ENCODE peak calls at places on chromosomes 2 and 18, in four cellular contexts. One of them, this sample, is unnamed.

GRCh38 chr2:127047054-127047453 is 59.9 kb downstream of the BIN1 start:
- DNase-seq in HepG2: no peak
- DNase-seq in K562: no peak
- DNase-seq in GM12878: no peak
- DNase-seq in this sample: no peak

GRCh38 chr18:37889963-37890362 is 324.4 kb upstream of the CELF4 start:
- DNase-seq in HepG2: no peak
- DNase-seq in K562: no peak
- DNase-seq in GM12878: no peak
- DNase-seq in this sample: no peak

GRCh38 chr18:63131944-63132818 is 187.4 kb downstream of the BCL2 start:
- DNase-seq in HepG2: no peak
- DNase-seq in K562: no peak
- DNase-seq in GM12878: no peak
- DNase-seq in this sample: no peak

GRCh38 chr2:96884299-96885156 is 14.6 kb upstream of the SEMA4C start:
- DNase-seq in HepG2: no peak
- DNase-seq in K562: no peak
- DNase-seq in GM12878: no peak
- DNase-seq in this sample: no peak

GRCh38 chr2:42914860-42915259 is 122.5 kb upstream of the HAAO start:
- DNase-seq in HepG2: no peak
- DNase-seq in K562: no peak
- DNase-seq in GM12878: no peak
- DNase-seq in this sample: no peak

GRCh38 chr2:38685116-38685735 is 19.3 kb downstream of the GALM start:
- DNase-seq in HepG2: peak
- DNase-seq in K562: no peak
- DNase-seq in GM12878: no peak
- DNase-seq in this sample: no peak

GRCh38 chr2:212882626-212883025 is 268.8 kb downstream of the IKZF2 start:
- DNase-seq in HepG2: no peak
- DNase-seq in K562: no peak
- DNase-seq in GM12878: no peak
- DNase-seq in this sample: no peak

GRCh38 chr2:107337209-107337898 is 451.4 kb upstream of the ST6GAL2 start:
- DNase-seq in HepG2: no peak
- DNase-seq in K562: no peak
- DNase-seq in GM12878: no peak
- DNase-seq in this sample: no peak

GRCh38 chr2:86570069-86570468 is 6.8 kb upstream of the CHMP3 start:
- DNase-seq in HepG2: no peak
- DNase-seq in K562: no peak
- DNase-seq in GM12878: no peak
- DNase-seq in this sample: no peak

GRCh38 chr2:2050321-2050905 is 280.7 kb downstream of the MYT1L start:
- DNase-seq in HepG2: no peak
- DNase-seq in K562: no peak
- DNase-seq in GM12878: no peak
- DNase-seq in this sample: no peak

DNA sequence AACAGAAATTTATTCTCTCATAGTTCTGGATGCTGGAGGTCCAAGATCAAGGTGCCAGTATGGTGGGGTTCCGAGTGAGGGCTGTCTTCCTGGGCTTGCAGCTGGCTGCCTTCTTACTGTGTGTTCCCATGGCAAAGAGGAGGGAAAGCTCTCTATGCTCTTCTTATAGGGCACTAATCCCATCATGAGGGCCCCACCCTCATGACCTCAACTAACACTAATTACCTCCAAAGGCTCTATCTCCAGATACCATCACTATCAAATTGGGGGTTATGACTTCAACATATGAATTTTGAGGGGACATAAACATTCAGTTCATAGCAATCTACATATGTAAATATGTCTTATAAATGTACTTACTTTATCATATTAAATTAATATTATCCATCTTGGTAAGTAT is 274.5 kb upstream of the SESTD1 start:
- DNase-seq in HepG2: no peak
- DNase-seq in K562: no peak
- DNase-seq in GM12878: no peak
- DNase-seq in this sample: no peak
- TF ChIP-seq FOXK2 in HepG2: no peak
- TF ChIP-seq FOXK2 in K562: no peak
- TF ChIP-seq FOXK2 in GM12878: no peak
- TF ChIP-seq FOXK2 in this sample: no peak

GRCh38 chr2:28869494-28870145 is 489 bp downstream of the TRMT61B start:
- DNase-seq in HepG2: no peak
- DNase-seq in K562: no peak
- DNase-seq in GM12878: no peak
- DNase-seq in this sample: no peak
- TF ChIP-seq FOXK2 in HepG2: no peak
- TF ChIP-seq FOXK2 in K562: no peak
- TF ChIP-seq FOXK2 in GM12878: no peak
- TF ChIP-seq FOXK2 in this sample: no peak

DNA sequence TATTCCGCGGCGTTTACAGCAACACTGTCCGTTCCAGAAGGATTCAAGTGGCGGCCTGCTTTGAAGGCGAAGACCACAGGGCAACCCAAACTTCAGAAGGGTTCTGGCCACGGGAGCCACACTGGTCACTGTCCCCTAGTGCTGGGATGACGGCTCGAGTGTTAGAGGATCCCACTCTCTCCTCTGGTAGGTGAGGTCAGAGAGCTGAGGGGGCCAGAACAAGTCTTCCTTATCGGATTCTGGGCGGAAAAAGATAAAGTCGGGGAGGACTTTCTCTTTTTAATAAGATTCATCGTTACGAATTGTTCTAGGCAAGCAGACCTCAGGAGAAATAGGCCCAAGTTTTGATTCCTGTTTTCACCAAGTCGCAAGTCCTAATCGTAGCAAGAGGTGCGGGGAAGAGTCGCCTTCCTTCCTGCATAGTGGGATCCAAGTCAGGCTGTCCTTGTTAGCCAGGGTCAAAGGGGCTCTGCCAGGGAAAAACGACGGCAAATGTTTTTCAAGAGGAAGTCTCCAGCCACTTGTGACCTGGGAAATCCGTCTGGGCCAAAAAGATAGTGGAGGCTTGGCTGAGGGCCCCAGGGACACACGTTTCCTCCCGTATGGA is 862 bp upstream of the MYL12A start:
- DNase-seq in HepG2: no peak
- DNase-seq in K562: peak
- DNase-seq in GM12878: no peak
- DNase-seq in this sample: no peak
- TF ChIP-seq FOXK2 in HepG2: no peak
- TF ChIP-seq FOXK2 in K562: no peak
- TF ChIP-seq FOXK2 in GM12878: no peak
- TF ChIP-seq FOXK2 in this sample: no peak

GRCh38 chr18:73552171-73552570 is 595.5 kb downstream of the FBXO15 start:
- DNase-seq in HepG2: no peak
- DNase-seq in K562: no peak
- DNase-seq in GM12878: no peak
- DNase-seq in this sample: no peak
- TF ChIP-seq FOXK2 in HepG2: no peak
- TF ChIP-seq FOXK2 in K562: no peak
- TF ChIP-seq FOXK2 in GM12878: no peak
- TF ChIP-seq FOXK2 in this sample: no peak

DNA sequence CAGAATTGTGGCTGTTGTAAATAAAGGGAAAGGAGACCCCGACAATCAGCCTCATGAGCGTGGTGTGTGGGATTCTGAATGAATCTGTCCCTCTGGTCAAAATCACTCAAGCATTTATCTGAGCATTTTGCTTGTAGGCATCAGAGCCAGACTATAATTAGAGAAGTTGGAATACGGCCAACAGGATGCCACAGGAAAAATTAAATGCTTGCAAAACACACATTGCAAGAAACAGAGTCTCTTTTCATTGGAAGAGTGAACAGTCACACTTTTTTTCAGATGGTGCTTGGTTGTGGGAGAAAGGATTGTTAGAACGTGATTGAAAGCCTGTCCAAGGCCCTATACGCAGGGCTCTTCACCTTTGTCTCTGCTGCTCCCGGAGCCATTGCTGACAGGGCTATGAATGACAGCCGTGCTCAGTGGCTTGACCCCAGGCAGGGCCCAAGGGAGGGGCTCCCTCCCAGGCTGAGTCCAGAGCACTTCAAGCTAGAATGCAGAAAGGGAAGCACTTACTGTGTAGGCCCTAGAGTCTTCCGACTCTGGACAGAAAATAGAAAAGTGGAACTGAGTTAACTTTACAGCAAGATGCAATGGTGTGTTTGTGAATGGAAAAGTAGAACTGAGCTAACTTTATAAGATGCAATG is 59.8 kb downstream of the SNTG2 start:
- DNase-seq in HepG2: no peak
- DNase-seq in K562: no peak
- DNase-seq in GM12878: no peak
- DNase-seq in this sample: no peak
- TF ChIP-seq FOXK2 in HepG2: no peak
- TF ChIP-seq FOXK2 in K562: no peak
- TF ChIP-seq FOXK2 in GM12878: no peak
- TF ChIP-seq FOXK2 in this sample: no peak

DNA sequence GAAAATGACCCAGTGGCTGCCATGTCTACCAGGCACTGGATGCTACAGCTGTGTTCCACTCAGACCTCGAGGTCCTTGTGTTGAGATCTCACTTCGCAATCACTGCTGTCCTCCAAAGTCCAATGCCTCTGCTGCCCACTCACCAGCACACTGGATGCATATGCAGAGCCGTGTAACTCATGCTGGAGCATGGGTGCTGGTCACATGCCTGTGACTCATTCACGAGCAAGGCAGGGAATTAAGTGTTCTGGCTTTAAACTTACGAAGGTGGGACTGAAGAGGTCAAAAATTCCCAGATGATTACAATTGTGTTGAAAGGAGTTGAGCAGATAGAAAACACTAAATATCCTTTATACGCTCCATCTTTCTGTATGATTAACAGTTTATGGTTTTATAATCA is 417.5 kb downstream of the NUP35 start:
- DNase-seq in HepG2: no peak
- DNase-seq in K562: no peak
- DNase-seq in GM12878: no peak
- DNase-seq in this sample: peak
- TF ChIP-seq FOXK2 in HepG2: no peak
- TF ChIP-seq FOXK2 in K562: no peak
- TF ChIP-seq FOXK2 in GM12878: no peak
- TF ChIP-seq FOXK2 in this sample: no peak

GRCh38 chr18:58625839-58626238 is 3.1 kb downstream of the ALPK2 start:
- DNase-seq in HepG2: no peak
- DNase-seq in K562: no peak
- DNase-seq in GM12878: no peak
- DNase-seq in this sample: no peak
- TF ChIP-seq FOXK2 in HepG2: no peak
- TF ChIP-seq FOXK2 in K562: no peak
- TF ChIP-seq FOXK2 in GM12878: no peak
- TF ChIP-seq FOXK2 in this sample: no peak

GRCh38 chr2:11567631-11568031 is 33.8 kb downstream of the GREB1 start:
- DNase-seq in HepG2: no peak
- DNase-seq in K562: no peak
- DNase-seq in GM12878: no peak
- DNase-seq in this sample: no peak
- TF ChIP-seq FOXK2 in HepG2: no peak
- TF ChIP-seq FOXK2 in K562: no peak
- TF ChIP-seq FOXK2 in GM12878: no peak
- TF ChIP-seq FOXK2 in this sample: no peak

GRCh38 chr18:75730249-75730648 is 302.7 kb upstream of the SMIM21 start:
- DNase-seq in HepG2: no peak
- DNase-seq in K562: no peak
- DNase-seq in GM12878: no peak
- DNase-seq in this sample: no peak

DNA sequence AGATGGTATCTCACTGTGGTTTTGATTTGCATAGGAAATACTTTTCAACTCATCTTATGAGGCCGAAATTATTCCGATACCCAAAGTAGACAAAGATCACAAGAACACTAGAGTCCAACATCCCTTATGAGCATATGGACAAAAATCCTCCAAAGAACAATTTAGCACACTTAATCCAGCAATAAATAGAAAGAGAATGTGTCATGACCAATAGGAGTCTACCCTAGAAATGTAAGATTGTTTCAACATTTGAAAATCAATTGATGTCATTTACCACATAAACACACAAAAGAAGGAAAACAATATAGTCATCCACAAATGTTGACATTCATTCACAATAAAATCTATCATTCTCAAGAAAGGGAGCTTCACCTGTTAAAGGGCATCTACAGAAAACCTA is 307.8 kb upstream of the SMIM21 start:
- DNase-seq in HepG2: no peak
- DNase-seq in K562: no peak
- DNase-seq in GM12878: no peak
- DNase-seq in this sample: no peak
- TF ChIP-seq FOXK2 in HepG2: no peak
- TF ChIP-seq FOXK2 in K562: no peak
- TF ChIP-seq FOXK2 in GM12878: no peak
- TF ChIP-seq FOXK2 in this sample: no peak

This sample was measured in HEK293T.